ENCODE peak calls at places on chromosome X, in nine cellular contexts. P, S, U, D, V, R, X, M and H are unnamed samples. For H3K9me3, the result is how much of the 10 kb centered on the place peaks cover.

GRCh38 chrX:40318076-40318475 is 220.3 kb upstream of the BCOR start:
- DNase-seq in R (no peak), S (no peak), U (no peak), P (no peak), M (no peak), X (no peak), D (no peak), V (no peak), H (no peak)

GRCh38 chrX:1418901-1419544 is 27.1 kb upstream of the SLC25A6 start:
- DNase-seq in S (no peak), P (no peak), M (no peak), X (no peak), R (no peak), D (no peak), U (peak), V (no peak), H (no peak)

GRCh38 chrX:71198066-71198465 is 25.0 kb upstream of the GJB1 start:
- DNase-seq in R (no peak), P (no peak), V (no peak), X (no peak), S (no peak), M (no peak), D (no peak), U (no peak), H (no peak)

GRCh38 chrX:39895228-39896110 is 202.3 kb downstream of the BCOR start:
- DNase-seq in X (no peak), M (no peak), R (no peak), V (no peak), D (no peak), S (no peak), U (no peak), P (no peak), H (no peak)

GRCh38 chrX:69082753-69083150 is 82.5 kb downstream of the PJA1 start:
- DNase-seq in U (no peak), V (no peak), D (no peak), S (no peak), X (no peak), M (no peak), R (no peak), P (no peak), H (no peak)

GRCh38 chrX:69995400-69996101 is 54.2 kb downstream of the AWAT2 start:
- DNase-seq in D (no peak), U (no peak), S (no peak), X (no peak), V (no peak), M (no peak), P (no peak), R (no peak), H (no peak)

GRCh38 chrX:155094468-155095061 is 23.3 kb downstream of the BRCC3 start:
- DNase-seq in U (no peak), V (no peak), P (no peak), R (no peak), X (peak), S (peak), M (no peak), D (peak), H (no peak)

GRCh38 chrX:130539721-130540321 is 138.0 kb downstream of the RBMX2 start:
- DNase-seq in U (no peak), M (peak), R (peak), S (peak), D (peak), P (peak), V (no peak), X (no peak), H (no peak)

GRCh38 chrX:31186693-31187338 is 115.0 kb upstream of the FTHL17 start:
- DNase-seq in U (no peak), D (no peak), M (no peak), S (no peak), P (no peak), R (no peak), X (no peak), V (no peak), H (no peak)

DNA sequence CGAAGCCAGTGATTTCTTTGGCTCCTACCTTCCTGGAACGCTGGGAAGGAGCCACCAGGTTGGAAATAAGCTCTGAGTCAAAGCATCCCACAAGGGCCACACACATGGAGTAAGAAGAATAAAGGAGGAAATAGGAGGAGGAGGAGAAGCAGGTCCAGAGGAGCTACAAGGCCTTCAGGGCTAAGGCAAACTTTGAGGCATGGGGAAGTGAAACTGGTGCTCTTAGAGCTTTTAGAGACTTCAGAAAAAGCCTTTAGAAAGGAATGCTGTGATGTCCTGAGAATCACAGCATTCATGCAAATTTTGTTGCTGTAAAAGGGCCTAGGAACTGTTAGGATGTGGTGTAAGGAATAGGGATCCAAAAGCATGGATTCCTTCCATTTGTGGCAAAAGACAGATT is 135.9 kb upstream of the ARHGEF9 start:
- DNase-seq in D (no peak), M (no peak), R (no peak), U (no peak), V (no peak), S (no peak), P (no peak), X (no peak), H (no peak)
- H3K9me3 ChIP-seq in D (under half), M (under half), R (under half), U (under half), V (under half), S (under half), P (under half), X (under half), H (under half)

DNA sequence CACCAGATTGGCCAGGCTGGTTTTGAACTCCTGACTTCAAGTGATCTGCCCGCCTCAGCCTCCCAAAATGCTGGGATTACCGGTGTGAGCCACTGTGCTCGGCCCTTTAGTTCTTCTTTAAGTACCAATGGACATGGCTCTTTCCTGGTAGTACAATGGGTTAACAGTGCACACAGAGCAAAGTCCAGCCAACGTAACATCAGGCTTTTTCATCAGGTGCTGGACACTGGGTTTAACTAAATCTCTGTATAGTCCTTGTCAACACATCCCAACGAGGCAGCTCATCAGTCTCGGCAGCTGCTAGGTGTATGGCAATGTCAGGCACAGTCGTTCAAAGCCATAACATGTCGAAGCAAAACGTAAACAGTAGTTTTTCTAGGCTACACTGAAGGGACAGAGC is 93.8 kb downstream of the HDAC8 start:
- DNase-seq in M (no peak), P (no peak), R (no peak), S (no peak), V (no peak), D (peak), U (no peak), X (no peak), H (no peak)
- H3K9me3 ChIP-seq in M (under half), P (under half), R (under half), S (under half), V (under half), D (under half), U (under half), X (under half), H (under half)

DNA sequence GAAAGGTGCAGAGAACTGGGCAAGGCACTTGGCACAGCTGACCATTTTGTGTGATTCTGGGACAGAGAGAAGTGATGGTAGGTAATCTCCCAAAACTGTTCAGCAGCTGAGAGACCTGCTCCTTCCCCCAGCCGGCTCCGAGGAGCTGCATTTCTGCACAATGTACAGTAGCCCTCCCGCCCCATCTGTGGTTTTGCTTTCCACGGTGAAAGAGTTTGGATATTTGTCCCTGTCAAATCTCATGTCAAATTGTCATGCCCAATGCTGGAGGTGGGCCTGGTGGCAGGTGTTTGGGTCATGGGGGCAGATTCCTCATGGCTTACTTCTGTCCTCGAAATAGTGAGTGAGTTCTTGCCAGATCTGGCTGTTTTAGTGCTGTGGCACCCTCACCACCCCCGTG is 90.5 kb upstream of the CD99 start:
- DNase-seq in S (no peak), D (no peak), V (no peak), R (no peak), P (no peak), U (no peak), X (no peak), M (no peak), H (no peak)
- H3K9me3 ChIP-seq in S (under half), D (under half), V (under half), R (under half), P (under half), U (under half), X (under half), M (under half), H (under half)

GRCh38 chrX:64850371-64851082 is 125.7 kb downstream of the ZC4H2 start:
- DNase-seq in X (no peak), M (no peak), V (no peak), P (no peak), R (no peak), U (no peak), S (no peak), D (no peak), H (no peak)
- H3K9me3 ChIP-seq in X (under half), M (under half), V (under half), P (under half), R (under half), U (under half), S (under half), D (under half), H (under half)

GRCh38 chrX:51852621-51853020 is 40.8 kb upstream of the MAGED1 start:
- DNase-seq in V (no peak), M (no peak), S (peak), U (no peak), P (no peak), R (no peak), D (no peak), X (no peak), H (no peak)
- H3K9me3 ChIP-seq in V (under half), M (under half), S (under half), U (under half), P (under half), R (under half), D (under half), X (under half), H (under half)

GRCh38 chrX:152886716-152887115 is 11.2 kb upstream of the ZNF185 start:
- DNase-seq in P (no peak), V (no peak), S (no peak), D (no peak), R (no peak), X (no peak), U (no peak), M (no peak), H (no peak)
- H3K9me3 ChIP-seq in P (under half), V (under half), S (under half), D (under half), R (under half), X (under half), U (under half), M (under half), H (under half)

GRCh38 chrX:115939070-115939469 is 231.5 kb upstream of the AGTR2 start:
- DNase-seq in S (no peak), R (no peak), P (no peak), X (no peak), M (no peak), V (no peak), D (no peak), U (no peak), H (no peak)

GRCh38 chrX:115940348-115940747 is 230.2 kb upstream of the AGTR2 start:
- DNase-seq in U (no peak), R (no peak), M (no peak), P (no peak), X (no peak), D (no peak), S (no peak), V (no peak), H (no peak)

GRCh38 chrX:115940888-115941332 is 229.6 kb upstream of the AGTR2 start:
- DNase-seq in X (no peak), V (peak), R (peak), M (peak), U (no peak), S (peak), D (peak), P (no peak), H (peak)

GRCh38 chrX:115939636-115940160 is 230.8 kb upstream of the AGTR2 start:
- DNase-seq in M (no peak), R (no peak), D (no peak), S (no peak), X (no peak), P (no peak), V (no peak), U (no peak), H (no peak)

GRCh38 chrX:115936008-115936407 is 234.5 kb upstream of the AGTR2 start:
- DNase-seq in X (no peak), U (no peak), R (no peak), M (no peak), S (no peak), V (no peak), D (no peak), P (no peak), H (no peak)
- H3K9me3 ChIP-seq in X (under half), U (under half), R (under half), M (under half), S (under half), V (under half), D (under half), P (under half), H (under half)

DNA sequence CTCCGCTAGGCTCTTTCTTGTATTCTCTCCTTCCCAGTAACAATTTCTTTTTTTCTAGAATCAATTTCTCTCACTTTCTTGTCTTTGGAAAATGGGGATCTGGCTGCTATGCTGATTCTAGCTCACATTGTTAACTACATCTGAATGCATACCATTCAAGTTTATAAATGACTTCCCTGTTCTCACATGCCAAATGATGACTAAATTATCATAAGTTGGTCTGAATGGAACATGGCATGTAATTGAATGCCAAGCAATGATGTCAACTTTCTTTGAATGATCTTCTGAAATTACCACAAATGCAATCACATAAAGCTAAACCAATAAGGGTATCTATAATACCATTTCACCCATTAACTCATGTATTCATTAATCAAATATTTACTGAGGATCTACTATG is 2.7 kb upstream of the ITM2A start:
- DNase-seq in P (no peak), D (no peak), V (no peak), U (no peak), X (no peak), R (no peak), M (no peak), S (no peak), H (no peak)
- H3K9me3 ChIP-seq in P (under half), D (under half), V (under half), U (under half), X (under half), R (under half), M (under half), S (under half), H (under half)

GRCh38 chrX:22974616-22975015 is 25.1 kb upstream of the DDX53 start:
- DNase-seq in R (no peak), S (no peak), M (no peak), U (no peak), V (no peak), X (no peak), D (no peak), P (no peak), H (no peak)

GRCh38 chrX:22970861-22971260 is 28.9 kb upstream of the DDX53 start:
- DNase-seq in P (no peak), X (no peak), D (no peak), M (no peak), R (no peak), V (no peak), S (no peak), U (no peak), H (no peak)

GRCh38 chrX:22968494-22968893 is 31.3 kb upstream of the DDX53 start:
- DNase-seq in V (no peak), M (no peak), X (no peak), R (no peak), S (no peak), U (no peak), D (no peak), P (no peak), H (no peak)

GRCh38 chrX:22969416-22969815 is 30.3 kb upstream of the DDX53 start:
- DNase-seq in V (no peak), X (no peak), U (no peak), P (no peak), D (no peak), M (no peak), R (no peak), S (no peak), H (no peak)
- H3K9me3 ChIP-seq in V (under half), X (under half), U (under half), P (under half), D (under half), M (under half), R (under half), S (under half), H (under half)

DNA sequence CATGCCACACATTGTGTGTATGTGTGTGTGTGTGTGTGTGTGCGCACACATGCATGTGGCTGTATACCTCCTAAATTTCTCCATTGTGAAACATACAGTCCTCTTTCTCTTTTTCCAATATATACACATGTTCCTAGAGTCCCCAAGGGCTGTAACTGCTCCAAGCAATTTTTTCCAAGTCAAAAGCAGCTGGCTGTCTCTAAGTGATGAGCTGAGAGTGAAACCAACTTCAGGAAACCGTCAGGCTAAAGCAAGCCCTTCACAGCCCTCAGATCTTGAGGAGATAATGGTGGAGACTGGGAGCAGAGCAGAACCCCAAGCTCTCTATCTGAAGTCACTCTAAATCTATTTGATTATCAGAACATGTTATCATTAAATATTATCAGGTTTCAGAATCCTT is 496.1 kb upstream of the DIPK2B start:
- DNase-seq in D (no peak), R (no peak), X (no peak), P (no peak), V (no peak), M (no peak), U (no peak), S (no peak), H (no peak)
- H3K9me3 ChIP-seq in D (under half), R (under half), X (under half), P (under half), V (under half), M (under half), U (under half), S (under half), H (under half)